ENCODE peak calls at places on chromosome 17, in eight cellular contexts. H is body of pancreas, F is HCT116, J is WERI-Rb-1, C is transverse colon, S is tibial artery, K is fibroblast of pulmonary artery, W is astrocyte of the spinal cord. R is an unnamed sample.

GRCh38 chr17:12928736-12929135 is 89.1 kb downstream of the ELAC2 start:
- DNase-seq in C (no peak), F (no peak), H (no peak), K (no peak), S (no peak), W (peak; percentile 3), J (no peak), R (peak; percentile 28)

GRCh38 chr17:74923538-74924249 is 379 bp upstream of the OTOP2 start:
- DNase-seq in K (peak; percentile 49), H (peak; percentile 75), S (no peak), J (peak; percentile 84), F (no peak), C (peak; percentile 78), W (peak; percentile 8), R (peak; percentile 35)

GRCh38 chr17:44900894-44901293 is 1.6 kb upstream of the EFTUD2 start:
- DNase-seq in H (no peak), C (no peak), J (no peak), S (peak; percentile 60), F (no peak), K (peak; percentile 97), W (peak; percentile 90), R (peak; percentile 89)

GRCh38 chr17:82267575-82268379 is 5.7 kb downstream of the CSNK1D start:
- DNase-seq in S (peak; percentile 98), F (no peak), J (no peak), C (peak; percentile 92), W (peak; percentile 95), H (peak; percentile 96), K (peak; percentile 94), R (peak; percentile 99)

GRCh38 chr17:56284501-56284900 is 131.2 kb downstream of the ANKFN1 start:
- DNase-seq in H (no peak), W (no peak), F (no peak), K (no peak), J (no peak), C (no peak), S (no peak), R (no peak)

GRCh38 chr17:61996916-61997605 is 68.0 kb downstream of the MED13 start:
- DNase-seq in J (no peak), W (no peak), K (peak; percentile 1), H (no peak), C (no peak), S (no peak), F (no peak), R (no peak)

GRCh38 chr17:41284546-41284945 is 9.0 kb downstream of the KRTAP9-7 start:
- DNase-seq in S (no peak), W (no peak), J (no peak), F (no peak), C (no peak), H (no peak), K (no peak), R (no peak)

GRCh38 chr17:34728771-34729310 is 149.5 kb downstream of the TMEM132E start:
- DNase-seq in W (no peak), J (no peak), K (no peak), S (peak; percentile 44), H (no peak), F (no peak), C (no peak), R (no peak)

GRCh38 chr17:40540448-40540847 is 24.8 kb downstream of the CCR7 start:
- DNase-seq in J (no peak), H (no peak), S (peak; percentile 61), F (no peak), C (no peak), K (no peak), W (no peak), R (no peak)

GRCh38 chr17:41382396-41382795 is 290 bp upstream of the KRT34 start:
- DNase-seq in F (no peak), W (no peak), S (no peak), K (no peak), H (no peak), C (no peak), J (no peak), R (peak; percentile 68)

GRCh38 chr17:35119370-35120185 is at the start of gene RAD51D:
- DNase-seq in K (peak; percentile 66), C (peak; percentile 76), S (peak; percentile 77), H (peak; percentile 78), J (peak; percentile 83), F (peak; percentile 48), W (peak; percentile 59), R (peak; percentile 46)

GRCh38 chr17:15171433-15172047 is 93.6 kb downstream of the PMP22 start:
- DNase-seq in C (peak; percentile 42), F (peak; percentile 47), K (peak; percentile 74), W (peak; percentile 80), J (peak; percentile 83), S (peak; percentile 73), H (peak; percentile 65), R (peak; percentile 78)

GRCh38 chr17:59853168-59853918 is 39.4 kb downstream of the TUBD1 start:
- DNase-seq in F (no peak), C (peak; percentile 83), W (peak; percentile 97), K (peak; percentile 92), S (peak; percentile 46), H (peak; percentile 80), J (peak; percentile 38), R (peak; percentile 96)
- TF ChIP-seq CTCF in F (peak; percentile 34), C (peak; percentile 42), W (peak; percentile 64), K (peak; percentile 50), S (no peak), H (peak; percentile 70), J (peak; percentile 54), R (peak; percentile 58)

GRCh38 chr17:64003526-64004121 is 5.5 kb downstream of the PRR29 start:
- DNase-seq in F (no peak), S (no peak), J (no peak), C (no peak), W (no peak), H (no peak), K (no peak), R (no peak)
- H3K4me3 ChIP-seq in F (no peak overlapping the region), S (no peak overlapping the region), J (no peak overlapping the region), C (no peak overlapping the region), W (no peak overlapping the region), H (no peak overlapping the region), K (no peak overlapping the region), R (no peak overlapping the region)

GRCh38 chr17:1471931-1472727 is 16.1 kb upstream of the CRK start:
- DNase-seq in J (no peak), F (no peak), K (no peak), W (no peak), C (no peak), S (no peak), H (no peak), R (no peak)

GRCh38 chr17:1473841-1474240 is 17.8 kb upstream of the CRK start:
- DNase-seq in K (no peak), C (no peak), H (no peak), S (no peak), F (no peak), J (no peak), W (no peak), R (no peak)

GRCh38 chr17:1474402-1475189 is 17.9 kb downstream of the MYO1C start:
- DNase-seq in W (no peak), H (no peak), F (no peak), C (no peak), J (peak; percentile 43), K (no peak), S (no peak), R (no peak)

GRCh38 chr17:1471490-1471889 is 15.5 kb upstream of the CRK start:
- DNase-seq in C (no peak), H (no peak), F (no peak), S (no peak), J (no peak), K (no peak), W (no peak), R (no peak)

GRCh38 chr17:1473170-1473569 is 17.1 kb upstream of the CRK start:
- DNase-seq in C (no peak), J (peak; percentile 42), F (no peak), K (no peak), S (no peak), H (no peak), W (no peak), R (no peak)
- TF ChIP-seq CTCF in C (no peak), J (peak; percentile 47), F (no peak), K (peak; percentile 1), S (no peak), H (no peak), W (no peak), R (no peak)

GRCh38 chr17:77325537-77325825 is 184.7 kb downstream of the SEC14L1 start:
- DNase-seq in J (peak; percentile 7), C (no peak), W (no peak), H (no peak), F (no peak), K (no peak), S (no peak), R (no peak)
- H3K4me3 ChIP-seq in J (no peak overlapping the region), C (no peak overlapping the region), W (no peak overlapping the region), H (no peak overlapping the region), F (no peak overlapping the region), K (peak overlapping the region; percentile 10), S (no peak overlapping the region), R (no peak overlapping the region)

GRCh38 chr17:79949646-79950292 is 85.9 kb downstream of the TBC1D16 start:
- DNase-seq in W (no peak), H (peak; percentile 9), S (peak; percentile 55), K (no peak), J (peak; percentile 6), C (no peak), F (no peak), R (no peak)

GRCh38 chr17:79950306-79950705 is 85.4 kb downstream of the TBC1D16 start:
- DNase-seq in K (no peak), F (no peak), C (no peak), S (peak; percentile 63), H (peak; percentile 39), W (no peak), J (peak; percentile 8), R (no peak)

GRCh38 chr17:79948918-79949645 is 86.6 kb downstream of the TBC1D16 start:
- DNase-seq in K (no peak), S (peak; percentile 64), C (no peak), H (peak; percentile 11), F (no peak), J (peak; percentile 4), W (peak; percentile 20), R (no peak)

GRCh38 chr17:79951361-79952264 is 84.1 kb downstream of the TBC1D16 start:
- DNase-seq in W (peak; percentile 94), S (peak; percentile 76), H (peak; percentile 63), F (no peak), K (peak; percentile 90), J (peak; percentile 8), C (no peak), R (peak; percentile 86)

GRCh38 chr17:79950711-79951110 is 85.0 kb downstream of the TBC1D16 start:
- DNase-seq in J (peak; percentile 6), C (no peak), F (no peak), H (peak; percentile 28), K (no peak), S (peak; percentile 50), W (peak; percentile 37), R (no peak)
- TF ChIP-seq CTCF in J (no peak), C (no peak), F (no peak), H (peak; percentile 20), K (no peak), S (no peak), W (no peak), R (no peak)

R was measured in fibroblast of mammary gland.